ENCODE peak calls at places on chromosome 9, in five cellular contexts. One of them, this sample, is unnamed.

GRCh38 chr9:138103824-138104206 is 226.2 kb downstream of the CACNA1B start:
- DNase-seq in A549: no peak
- DNase-seq in HEK293T: no peak
- DNase-seq in IMR-90: no peak
- DNase-seq in K562: no peak
- DNase-seq in this sample: no peak

GRCh38 chr9:6631207-6631512 is 14.4 kb downstream of the GLDC start:
- DNase-seq in A549: no peak
- DNase-seq in HEK293T: no peak
- DNase-seq in IMR-90: no peak
- DNase-seq in K562: no peak
- DNase-seq in this sample: no peak

GRCh38 chr9:35688558-35689350 is 971 bp downstream of the TPM2 start:
- DNase-seq in A549: peak; percentile 25
- DNase-seq in HEK293T: no peak
- DNase-seq in IMR-90: peak; percentile 92
- DNase-seq in K562: no peak
- DNase-seq in this sample: peak; percentile 39

GRCh38 chr9:136860529-136860928 is 5.6 kb downstream of the EDF1 start:
- DNase-seq in A549: no peak
- DNase-seq in HEK293T: no peak
- DNase-seq in IMR-90: no peak
- DNase-seq in K562: no peak
- DNase-seq in this sample: no peak

GRCh38 chr9:89887286-89887685 is 282.5 kb downstream of the GADD45G start:
- DNase-seq in A549: no peak
- DNase-seq in HEK293T: no peak
- DNase-seq in IMR-90: no peak
- DNase-seq in K562: no peak
- DNase-seq in this sample: no peak

GRCh38 chr9:15512889-15513288 is 2.1 kb upstream of the PSIP1 start:
- DNase-seq in A549: no peak
- DNase-seq in HEK293T: no peak
- DNase-seq in IMR-90: no peak
- DNase-seq in K562: no peak
- DNase-seq in this sample: no peak

GRCh38 chr9:108580021-108580439 is 275.8 kb downstream of the ACTL7B start:
- DNase-seq in A549: peak; percentile 94
- DNase-seq in HEK293T: no peak
- DNase-seq in IMR-90: no peak
- DNase-seq in K562: no peak
- DNase-seq in this sample: peak; percentile 46

GRCh38 chr9:36151306-36152210 is 15.0 kb downstream of the GLIPR2 start:
- DNase-seq in A549: no peak
- DNase-seq in HEK293T: no peak
- DNase-seq in IMR-90: peak; percentile 64
- DNase-seq in K562: no peak
- DNase-seq in this sample: no peak

GRCh38 chr9:113929634-113930092 is 53.6 kb downstream of the ZNF618 start:
- DNase-seq in A549: no peak
- DNase-seq in HEK293T: peak; percentile 34
- DNase-seq in IMR-90: peak; percentile 87
- DNase-seq in K562: no peak
- DNase-seq in this sample: no peak

GRCh38 chr9:109166171-109166770 is 778 bp downstream of the FRRS1L start:
- DNase-seq in A549: no peak
- DNase-seq in HEK293T: no peak
- DNase-seq in IMR-90: no peak
- DNase-seq in K562: no peak
- DNase-seq in this sample: no peak

GRCh38 chr9:109085510-109085909 is 34.2 kb downstream of the TMEM245 start:
- DNase-seq in A549: no peak
- DNase-seq in HEK293T: no peak
- DNase-seq in IMR-90: no peak
- DNase-seq in K562: no peak
- DNase-seq in this sample: peak; percentile 62

GRCh38 chr9:463455-464125 is 248.9 kb downstream of the DOCK8 start:
- DNase-seq in A549: peak; percentile 74
- DNase-seq in HEK293T: no peak
- DNase-seq in IMR-90: no peak
- DNase-seq in K562: no peak
- DNase-seq in this sample: peak; percentile 47

GRCh38 chr9:109192732-109193361 is 25.8 kb upstream of the FRRS1L start:
- DNase-seq in A549: peak; percentile 48
- DNase-seq in HEK293T: peak; percentile 51
- DNase-seq in IMR-90: peak; percentile 7
- DNase-seq in K562: no peak
- DNase-seq in this sample: peak; percentile 49

GRCh38 chr9:121268598-121269029 is 652 bp downstream of the GSN start:
- DNase-seq in A549: no peak
- DNase-seq in HEK293T: no peak
- DNase-seq in IMR-90: no peak
- DNase-seq in K562: no peak
- DNase-seq in this sample: no peak

GRCh38 chr9:6488395-6488794 is 75.4 kb downstream of the UHRF2 start:
- DNase-seq in A549: peak; percentile 29
- DNase-seq in HEK293T: no peak
- DNase-seq in IMR-90: no peak
- DNase-seq in K562: no peak
- DNase-seq in this sample: no peak

GRCh38 chr9:95018099-95018927 is 291.8 kb downstream of the AOPEP start:
- DNase-seq in A549: peak; percentile 87
- DNase-seq in HEK293T: no peak
- DNase-seq in IMR-90: peak; percentile 97
- DNase-seq in K562: no peak
- DNase-seq in this sample: peak; percentile 20

GRCh38 chr9:32954642-32955041 is 46.8 kb downstream of the APTX start:
- DNase-seq in A549: peak; percentile 4
- DNase-seq in HEK293T: no peak
- DNase-seq in IMR-90: peak; percentile 63
- DNase-seq in K562: no peak
- DNase-seq in this sample: peak; percentile 27

GRCh38 chr9:116074658-116075057 is 78.9 kb upstream of the PAPPA start:
- DNase-seq in A549: no peak
- DNase-seq in HEK293T: no peak
- DNase-seq in IMR-90: peak; percentile 74
- DNase-seq in K562: no peak
- DNase-seq in this sample: no peak

GRCh38 chr9:70490478-70490877 is 76.0 kb upstream of the KLF9 start:
- DNase-seq in A549: no peak
- DNase-seq in HEK293T: no peak
- DNase-seq in IMR-90: no peak
- DNase-seq in K562: no peak
- DNase-seq in this sample: no peak

GRCh38 chr9:134185536-134186011 is 21.2 kb upstream of the RNU6ATAC start:
- DNase-seq in A549: no peak
- DNase-seq in HEK293T: no peak
- DNase-seq in IMR-90: no peak
- DNase-seq in K562: no peak
- DNase-seq in this sample: no peak

GRCh38 chr9:130393681-130394071 is 51.1 kb upstream of the ASS1 start:
- DNase-seq in A549: no peak
- DNase-seq in HEK293T: no peak
- DNase-seq in IMR-90: no peak
- DNase-seq in K562: no peak
- DNase-seq in this sample: no peak

GRCh38 chr9:33294670-33295432 is 4.5 kb downstream of the NFX1 start:
- DNase-seq in A549: no peak
- DNase-seq in HEK293T: no peak
- DNase-seq in IMR-90: no peak
- DNase-seq in K562: no peak
- DNase-seq in this sample: no peak

GRCh38 chr9:36855443-36856315 is 178.4 kb downstream of the PAX5 start:
- DNase-seq in A549: peak; percentile 61
- DNase-seq in HEK293T: peak; percentile 51
- DNase-seq in IMR-90: no peak
- DNase-seq in K562: peak; percentile 59
- DNase-seq in this sample: peak; percentile 41

GRCh38 chr9:26971721-26972120 is 15.5 kb downstream of the IFT74 start:
- DNase-seq in A549: no peak
- DNase-seq in HEK293T: no peak
- DNase-seq in IMR-90: no peak
- DNase-seq in K562: no peak
- DNase-seq in this sample: no peak

GRCh38 chr9:14031015-14031414 is 282.9 kb downstream of the NFIB start:
- DNase-seq in A549: no peak
- DNase-seq in HEK293T: peak; percentile 24
- DNase-seq in IMR-90: peak; percentile 18
- DNase-seq in K562: no peak
- DNase-seq in this sample: no peak
- TF ChIP-seq BHLHE40 in A549: no peak
- TF ChIP-seq BHLHE40 in HEK293T: no peak
- TF ChIP-seq BHLHE40 in IMR-90: no peak
- TF ChIP-seq BHLHE40 in K562: no peak
- TF ChIP-seq BHLHE40 in this sample: no peak

DNA sequence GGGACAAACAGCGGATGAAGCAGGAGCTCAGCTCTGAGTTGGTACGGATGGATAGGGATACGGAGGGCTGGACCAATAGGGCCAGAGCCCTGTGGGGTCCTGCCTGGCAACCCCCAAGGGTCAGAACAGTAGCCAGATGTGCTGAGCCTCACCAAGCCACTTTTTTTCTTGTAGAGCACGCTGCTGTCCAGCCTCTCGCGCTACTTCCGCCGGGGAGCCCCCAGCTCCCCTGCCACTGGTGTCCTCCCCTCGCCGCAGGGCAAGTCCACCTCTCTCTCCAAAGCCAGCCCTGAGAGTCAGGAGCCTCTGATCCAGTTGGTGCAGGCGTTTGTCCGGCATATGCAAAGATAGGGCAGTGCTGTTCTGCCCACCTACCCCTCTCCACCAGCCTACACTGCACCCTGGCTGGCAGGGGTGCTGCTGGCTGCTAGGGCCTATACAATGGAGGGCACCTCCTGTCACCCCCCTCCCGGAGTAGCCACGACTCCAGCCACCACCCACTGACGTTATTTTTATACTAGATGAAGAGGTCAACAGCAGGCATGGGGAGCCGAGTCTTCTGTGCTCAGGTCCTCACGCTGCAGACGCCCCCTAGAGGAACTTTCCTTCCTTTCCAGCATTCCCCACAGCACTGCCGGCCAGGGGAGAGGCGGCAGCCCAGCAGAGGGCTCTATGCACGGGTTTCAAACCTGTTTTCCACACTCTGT is 21.6 kb downstream of the SH3GLB2 start:
- DNase-seq in A549: peak; percentile 78
- DNase-seq in HEK293T: peak; percentile 86
- DNase-seq in IMR-90: peak; percentile 65
- DNase-seq in K562: peak; percentile 80
- DNase-seq in this sample: peak; percentile 67
- TF ChIP-seq BHLHE40 in A549: no peak
- TF ChIP-seq BHLHE40 in HEK293T: no peak
- TF ChIP-seq BHLHE40 in IMR-90: no peak
- TF ChIP-seq BHLHE40 in K562: peak; percentile 16
- TF ChIP-seq BHLHE40 in this sample: no peak

GRCh38 chr9:79638806-79639205 is 67.0 kb downstream of the TLE4 start:
- DNase-seq in A549: no peak
- DNase-seq in HEK293T: no peak
- DNase-seq in IMR-90: no peak
- DNase-seq in K562: no peak
- DNase-seq in this sample: no peak

GRCh38 chr9:79633558-79633957 is 61.8 kb downstream of the TLE4 start:
- DNase-seq in A549: no peak
- DNase-seq in HEK293T: no peak
- DNase-seq in IMR-90: no peak
- DNase-seq in K562: no peak
- DNase-seq in this sample: no peak

GRCh38 chr9:79641055-79641454 is 69.3 kb downstream of the TLE4 start:
- DNase-seq in A549: no peak
- DNase-seq in HEK293T: no peak
- DNase-seq in IMR-90: no peak
- DNase-seq in K562: no peak
- DNase-seq in this sample: no peak

GRCh38 chr9:79639354-79639753 is 67.6 kb downstream of the TLE4 start:
- DNase-seq in A549: no peak
- DNase-seq in HEK293T: no peak
- DNase-seq in IMR-90: peak; percentile 43
- DNase-seq in K562: no peak
- DNase-seq in this sample: no peak

DNA sequence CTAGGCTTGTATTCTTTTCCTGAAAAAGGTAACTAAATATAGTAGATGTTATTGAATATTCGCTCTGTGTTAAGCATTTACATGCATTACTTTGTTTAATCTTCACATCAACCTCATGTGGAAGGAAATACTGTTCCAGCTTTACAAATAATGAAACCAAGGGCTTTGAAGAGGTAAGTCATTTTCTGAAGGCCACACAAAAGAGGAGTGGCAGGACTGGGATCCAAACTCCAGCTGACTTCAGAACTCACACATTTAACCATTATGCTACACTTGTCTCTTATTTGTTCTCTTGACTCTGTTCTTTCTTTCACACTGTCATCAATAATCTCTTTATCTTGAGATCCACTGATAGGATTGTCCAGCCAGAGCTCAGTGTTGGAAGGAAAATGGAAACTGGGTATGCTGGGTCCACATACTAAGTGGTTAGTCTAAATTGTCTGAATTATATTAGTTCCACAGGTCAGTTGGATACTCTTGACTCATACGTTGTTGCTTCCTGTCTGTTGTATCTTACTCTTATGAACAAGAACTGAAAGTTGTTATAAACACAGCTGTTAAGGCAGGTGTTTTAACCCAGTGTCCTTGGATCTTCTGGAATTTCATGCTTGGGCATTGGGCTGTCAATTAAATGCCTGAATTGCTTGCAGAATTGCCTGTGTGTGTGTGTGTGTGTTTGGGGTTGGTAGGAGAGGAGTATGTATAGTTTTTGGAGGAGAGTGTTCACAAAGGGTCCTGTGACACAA is 65.6 kb downstream of the TLE4 start:
- DNase-seq in A549: no peak
- DNase-seq in HEK293T: no peak
- DNase-seq in IMR-90: peak; percentile 56
- DNase-seq in K562: no peak
- DNase-seq in this sample: no peak
- TF ChIP-seq BHLHE40 in A549: no peak
- TF ChIP-seq BHLHE40 in HEK293T: no peak
- TF ChIP-seq BHLHE40 in IMR-90: no peak
- TF ChIP-seq BHLHE40 in K562: no peak
- TF ChIP-seq BHLHE40 in this sample: no peak

DNA sequence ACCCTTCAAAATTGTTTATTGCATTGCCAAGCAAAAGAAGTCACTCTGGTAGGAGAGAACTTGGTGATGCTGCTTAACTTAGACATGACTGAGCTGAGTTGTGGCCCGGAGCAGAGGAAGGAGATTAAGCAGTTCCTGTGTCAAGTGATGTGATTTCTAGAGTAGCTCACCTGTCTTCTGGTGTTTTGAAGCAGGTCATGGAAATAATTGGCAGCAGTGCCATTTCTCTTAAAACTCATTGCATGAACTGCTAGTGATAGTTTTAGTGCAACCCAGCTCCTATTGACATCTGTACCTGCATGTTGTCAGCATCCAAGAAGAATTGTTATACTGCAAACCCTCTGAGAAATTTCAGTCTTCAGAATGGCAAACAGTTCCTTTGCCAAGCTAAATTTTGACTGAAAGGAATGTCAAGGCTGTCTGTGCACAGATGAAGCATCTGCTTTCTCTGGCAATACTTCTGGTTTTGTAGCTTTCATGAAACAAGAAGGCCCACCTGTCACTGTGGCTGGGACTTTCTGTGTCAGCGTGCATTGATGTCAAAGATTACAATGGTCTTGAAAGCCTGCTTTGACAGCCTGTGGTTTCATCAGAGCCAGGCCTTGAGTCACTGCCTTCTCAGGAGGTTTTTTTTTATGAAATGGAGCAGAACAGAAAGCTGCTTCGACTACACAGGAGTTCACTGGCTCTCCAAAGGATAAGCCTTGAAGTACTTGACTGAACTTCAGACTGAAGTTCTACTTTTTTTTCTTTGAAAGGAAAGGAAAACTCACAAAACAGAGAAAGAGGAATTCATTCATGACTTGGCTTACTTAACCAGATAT is 90.6 kb downstream of the RALGPS1 start:
- DNase-seq in A549: no peak
- DNase-seq in HEK293T: no peak
- DNase-seq in IMR-90: peak; percentile 51
- DNase-seq in K562: no peak
- DNase-seq in this sample: no peak
- TF ChIP-seq BHLHE40 in A549: no peak
- TF ChIP-seq BHLHE40 in HEK293T: no peak
- TF ChIP-seq BHLHE40 in IMR-90: no peak
- TF ChIP-seq BHLHE40 in K562: no peak
- TF ChIP-seq BHLHE40 in this sample: no peak